ENCODE peak calls at places on chromosomes 16 and 17, in six cellular contexts. D is Peyer's patch, T is right cardiac atrium, A is tibial artery, K is GM23248, R is IMR-90. O is an unnamed sample. For H3K4me1, the result is how much of the 10 kb centered on the place peaks cover.

GRCh38 chr17:80968602-80969029 is 23.0 kb upstream of the CHMP6 start:
- DNase-seq in D (no peak), T (no peak), A (peak), K (peak), R (peak), O (no peak)

GRCh38 chr17:76726766-76727718 is at the start of gene METTL23:
- DNase-seq in D (peak), T (peak), A (peak), K (peak), R (peak), O (peak)

GRCh38 chr17:46972346-46972745 is 6.7 kb downstream of the RPRML start:
- DNase-seq in D (no peak), T (peak), A (no peak), K (no peak), R (no peak), O (no peak)

GRCh38 chr16:27879601-27880247 is 183.8 kb downstream of the GSG1L start:
- DNase-seq in D (no peak), T (peak), A (no peak), K (no peak), R (no peak), O (no peak)

GRCh38 chr17:7307686-7308624 is 527 bp downstream of the EIF5A start:
- DNase-seq in D (peak), T (peak), A (peak), K (peak), R (peak), O (peak)

GRCh38 chr17:17151541-17151940 is 54.6 kb downstream of the PLD6 start:
- DNase-seq in D (no peak), T (no peak), A (no peak), K (peak), R (peak), O (no peak)

GRCh38 chr16:35182943-35183550 is 1723.6 kb downstream of the TP53TG3F start:
- DNase-seq in D (peak), T (no peak), A (no peak), K (no peak), R (no peak), O (no peak)

GRCh38 chr16:78608305-78608776 is 508.9 kb downstream of the WWOX start:
- DNase-seq in D (no peak), T (no peak), A (no peak), K (no peak), R (no peak), O (no peak)

GRCh38 chr17:305090-305976 is 47.3 kb downstream of the RPH3AL start:
- DNase-seq in D (no peak), T (peak), A (no peak), K (peak), R (no peak), O (peak)

GRCh38 chr16:3770530-3770929 is 53.2 kb upstream of the TRAP1 start:
- DNase-seq in D (no peak), T (peak), A (no peak), K (no peak), R (no peak), O (no peak)

GRCh38 chr16:66476328-66477027 is 49.4 kb downstream of the BEAN1 start:
- DNase-seq in D (no peak), T (peak), A (no peak), K (peak), R (no peak), O (peak)

GRCh38 chr17:1177099-1177996 is 2.4 kb downstream of the ABR start:
- DNase-seq in D (no peak), T (peak), A (no peak), K (peak), R (peak), O (no peak)

GRCh38 chr16:70694088-70694487 is 8.2 kb upstream of the MTSS2 start:
- DNase-seq in D (no peak), T (peak), A (no peak), K (peak), R (peak), O (no peak)

GRCh38 chr16:68739964-68740627 is 3.0 kb downstream of the CDH1 start:
- DNase-seq in D (no peak), T (no peak), A (no peak), K (no peak), R (no peak), O (peak)

GRCh38 chr17:60161598-60162330 is 12.0 kb downstream of the CA4 start:
- DNase-seq in D (no peak), T (no peak), A (no peak), K (no peak), R (no peak), O (no peak)

GRCh38 chr17:34259151-34259550 is 4.1 kb downstream of the CCL2 start:
- DNase-seq in D (no peak), T (no peak), A (no peak), K (peak), R (peak), O (no peak)

GRCh38 chr17:17567631-17568030 is 23.9 kb downstream of the PEMT start:
- DNase-seq in D (no peak), T (peak), A (peak), K (no peak), R (peak), O (no peak)

GRCh38 chr16:9364721-9365693 is 273.6 kb downstream of the HAPSTR1 start:
- DNase-seq in D (no peak), T (peak), A (peak), K (no peak), R (no peak), O (no peak)

GRCh38 chr17:76542566-76542971 is 2.7 kb downstream of the PRCD start:
- DNase-seq in D (no peak), T (no peak), A (no peak), K (no peak), R (no peak), O (peak)

GRCh38 chr16:31478956-31479355 is 4.0 kb upstream of the SLC5A2 start:
- DNase-seq in D (no peak), T (no peak), A (no peak), K (no peak), R (no peak), O (no peak)

GRCh38 chr17:80252871-80253270 is 7.8 kb upstream of the RNF213 start:
- DNase-seq in D (peak), T (peak), A (no peak), K (peak), R (no peak), O (peak)

GRCh38 chr17:49730078-49730786 is 22.5 kb upstream of the SLC35B1 start:
- DNase-seq in D (peak), T (peak), A (peak), K (peak), R (peak), O (no peak)

GRCh38 chr16:53065436-53066165 is 10.8 kb downstream of the CHD9 start:
- DNase-seq in D (no peak), T (no peak), A (no peak), K (peak), R (no peak), O (no peak)

GRCh38 chr17:10117085-10117484 is 81.3 kb downstream of the GAS7 start:
- DNase-seq in D (no peak), T (no peak), A (no peak), K (no peak), R (no peak), O (no peak)
- H3K4me1 ChIP-seq in D (under half), T (under half), A (under half), K (under half), R (under half), O (under half)

GRCh38 chr16:25124503-25124902 is 13.0 kb downstream of the LCMT1 start:
- DNase-seq in D (no peak), T (no peak), A (no peak), K (no peak), R (no peak), O (no peak)

GRCh38 chr16:25121824-25122600 is 10.5 kb downstream of the LCMT1 start:
- DNase-seq in D (no peak), T (no peak), A (no peak), K (no peak), R (no peak), O (no peak)

GRCh38 chr16:25114121-25114520 is 2.6 kb downstream of the LCMT1 start:
- DNase-seq in D (no peak), T (no peak), A (no peak), K (no peak), R (no peak), O (no peak)

GRCh38 chr16:25118851-25119584 is 7.5 kb downstream of the LCMT1 start:
- DNase-seq in D (no peak), T (no peak), A (no peak), K (no peak), R (no peak), O (no peak)
- H3K27ac ChIP-seq in D (no peak), T (no peak), A (no peak), K (no peak), R (no peak), O (no peak)

GRCh38 chr16:14014284-14014625 is 56.9 kb upstream of the MRTFB start:
- DNase-seq in D (no peak), T (no peak), A (no peak), K (no peak), R (no peak), O (no peak)
- H3K4me1 ChIP-seq in D (under half), T (under half), A (under half), K (under half), R (under half), O (under half)

GRCh38 chr16:85615014-85615851 is 2.1 kb downstream of the GSE1 start:
- DNase-seq in D (peak), T (peak), A (peak), K (no peak), R (no peak), O (peak)
- H3K27ac ChIP-seq in D (peak), T (peak), A (peak), K (no peak), R (no peak), O (peak)

GRCh38 chr17:41063449-41063848 is 2.2 kb downstream of the KRTAP2-4 start:
- DNase-seq in D (no peak), T (no peak), A (no peak), K (no peak), R (no peak), O (no peak)
- H3K4me1 ChIP-seq in D (under half), T (under half), A (under half), K (half or more), R (under half), O (under half)

DNA sequence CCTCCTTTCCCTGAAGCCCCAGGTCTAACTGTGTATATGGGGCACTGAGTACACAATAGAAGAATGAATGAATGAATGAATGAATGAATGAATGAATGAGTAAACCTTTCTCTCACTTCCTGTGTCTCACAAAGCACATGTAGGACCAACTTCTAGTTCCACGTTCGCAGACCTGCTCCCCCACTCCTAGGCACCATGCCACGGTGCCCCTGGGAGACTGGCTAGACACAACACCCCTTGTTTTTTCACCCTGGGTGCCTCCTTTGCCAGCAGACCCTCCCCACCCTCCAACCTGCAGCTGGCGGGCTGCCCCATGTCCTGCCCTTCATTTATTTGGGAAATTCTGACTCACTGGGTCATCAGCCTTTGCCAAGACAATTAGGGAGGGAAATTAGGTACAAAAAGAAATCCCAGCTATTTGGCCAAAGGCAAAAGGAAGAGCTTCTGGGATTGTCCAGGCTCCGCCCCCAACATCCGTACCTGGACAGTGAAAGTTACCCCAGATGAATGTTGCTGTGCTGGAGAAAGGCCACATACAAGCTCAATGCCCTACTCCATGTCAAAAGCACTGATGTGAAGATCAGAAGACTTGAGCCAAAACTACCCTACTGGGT is 7.7 kb downstream of the CES1 start:
- DNase-seq in D (no peak), T (no peak), A (no peak), K (no peak), R (no peak), O (no peak)
- H3K27ac ChIP-seq in D (no peak), T (no peak), A (no peak), K (no peak), R (no peak), O (no peak)

GRCh38 chr16:57637020-57637419 is 8.6 kb downstream of the ADGRG1 start:
- DNase-seq in D (no peak), T (no peak), A (peak), K (peak), R (no peak), O (no peak)

GRCh38 chr16:57637965-57638364 is 9.5 kb downstream of the ADGRG1 start:
- DNase-seq in D (no peak), T (no peak), A (no peak), K (no peak), R (no peak), O (no peak)

GRCh38 chr16:57639172-57639571 is 10.7 kb downstream of the ADGRG1 start:
- DNase-seq in D (no peak), T (peak), A (no peak), K (no peak), R (no peak), O (no peak)

GRCh38 chr16:57637424-57637823 is 9.0 kb downstream of the ADGRG1 start:
- DNase-seq in D (no peak), T (peak), A (peak), K (no peak), R (no peak), O (no peak)

DNA sequence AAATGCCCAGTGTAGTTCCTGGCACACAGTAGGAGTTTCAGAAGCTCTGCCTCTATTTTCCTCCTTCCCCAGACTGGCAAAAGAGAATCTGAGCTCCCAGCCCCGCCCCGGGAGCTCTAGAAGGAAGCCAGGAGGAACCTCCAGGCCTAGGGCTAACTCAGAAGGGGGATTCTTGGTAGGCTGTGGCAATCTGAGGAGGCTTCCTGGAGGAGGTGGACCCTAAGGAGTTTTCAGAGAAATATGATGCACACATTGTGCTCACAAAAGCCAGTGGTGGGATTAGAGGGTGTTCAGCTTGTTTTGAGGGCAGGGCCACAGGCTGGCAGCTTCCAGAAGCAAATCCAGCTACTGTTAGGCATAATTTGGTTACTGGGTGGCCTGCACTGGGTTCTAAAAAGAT is 10.0 kb downstream of the ADGRG1 start:
- DNase-seq in D (no peak), T (no peak), A (no peak), K (no peak), R (no peak), O (peak)
- H3K4me1 ChIP-seq in D (under half), T (under half), A (under half), K (under half), R (under half), O (under half)

DNA sequence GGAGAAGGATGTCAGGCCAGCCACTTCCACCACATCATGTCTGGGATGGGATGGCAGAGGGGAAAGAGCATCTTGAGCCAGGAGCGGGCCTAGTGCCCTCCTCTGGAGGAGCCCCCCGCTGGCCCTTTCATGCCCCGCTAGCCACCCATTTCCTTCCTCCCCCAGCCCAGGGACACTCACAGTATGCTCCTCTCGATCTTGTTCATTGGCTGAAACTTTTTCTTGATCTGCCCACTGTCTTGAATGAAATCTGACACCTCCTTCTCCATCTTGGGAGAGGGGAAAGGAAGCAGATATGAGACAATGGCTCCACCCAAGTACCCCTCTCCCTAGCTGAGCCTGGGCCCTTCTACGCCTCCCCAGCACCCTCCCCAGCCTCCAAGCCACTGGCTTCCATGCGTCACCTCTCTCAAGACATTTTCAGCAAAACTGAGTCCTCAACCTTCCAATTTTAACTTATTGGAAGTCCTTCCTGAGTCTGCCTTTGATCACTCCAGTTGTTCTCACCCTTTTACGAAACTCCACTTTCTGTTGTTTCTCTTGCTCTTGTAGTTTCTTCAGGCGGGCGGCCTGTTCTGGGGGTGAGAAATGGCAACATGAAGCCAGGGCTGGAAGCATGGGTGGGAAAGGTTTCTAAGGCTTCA is 7.2 kb downstream of the SPAG7 start:
- DNase-seq in D (peak), T (no peak), A (no peak), K (no peak), R (no peak), O (no peak)
- H3K27ac ChIP-seq in D (peak), T (no peak), A (no peak), K (no peak), R (no peak), O (no peak)

O was measured in small intestine.